ENCODE peak calls at places on chromosome 6, in six cellular contexts. R is right lobe of liver, A is HCT116, V is body of pancreas, C is OCI-LY7, N is uterus. Q is an unnamed sample. For H3K4me1, the result is how much of the 10 kb centered on the place peaks cover.

GRCh38 chr6:56101141-56101553 is 146.2 kb downstream of the COL21A1 start:
- DNase-seq in V (no peak), C (no peak), N (no peak), R (no peak), A (peak), Q (no peak)

GRCh38 chr6:63805808-63806572 is 170.4 kb downstream of the PHF3 start:
- DNase-seq in R (no peak), C (no peak), A (no peak), N (no peak), V (no peak), Q (no peak)

GRCh38 chr6:166592818-166593217 is 6.3 kb upstream of the RAMACL start:
- DNase-seq in V (no peak), A (no peak), N (no peak), R (no peak), C (no peak), Q (no peak)

GRCh38 chr6:52155791-52156576 is 30.2 kb upstream of the IL17A start:
- DNase-seq in N (no peak), V (no peak), A (no peak), C (peak), R (no peak), Q (no peak)

GRCh38 chr6:44043036-44043478 is 84.2 kb downstream of the MRPL14 start:
- DNase-seq in C (no peak), R (peak), N (no peak), V (no peak), A (no peak), Q (no peak)

GRCh38 chr6:144749263-144749662 is 464.1 kb downstream of the UTRN start:
- DNase-seq in C (no peak), R (no peak), N (no peak), V (no peak), A (no peak), Q (no peak)

GRCh38 chr6:163815796-163816195 is 401.3 kb downstream of the QKI start:
- DNase-seq in A (no peak), V (no peak), N (no peak), C (no peak), R (no peak), Q (no peak)

GRCh38 chr6:36679043-36679821 is 718 bp downstream of the CDKN1A start:
- DNase-seq in C (no peak), R (peak), V (peak), N (peak), A (no peak), Q (no peak)

GRCh38 chr6:156438519-156438918 is 338.7 kb upstream of the ARID1B start:
- DNase-seq in R (no peak), N (no peak), C (no peak), A (no peak), V (no peak), Q (no peak)

GRCh38 chr6:104959453-104959858 is 2.5 kb downstream of the LIN28B start:
- DNase-seq in N (no peak), V (no peak), R (no peak), C (no peak), A (no peak), Q (no peak)

GRCh38 chr6:14059791-14060436 is 57.7 kb upstream of the CD83 start:
- DNase-seq in A (no peak), C (no peak), V (peak), R (peak), N (no peak), Q (no peak)

GRCh38 chr6:5084192-5084786 is 852 bp upstream of the PPP1R3G start:
- DNase-seq in R (peak), C (no peak), A (no peak), N (peak), V (no peak), Q (no peak)

GRCh38 chr6:32945106-32945761 is 4.4 kb upstream of the HLA-DMB start:
- DNase-seq in R (no peak), A (no peak), C (peak), N (no peak), V (no peak), Q (no peak)

GRCh38 chr6:6942826-6943225 is 164.9 kb upstream of the RREB1 start:
- DNase-seq in C (no peak), N (no peak), R (no peak), V (no peak), A (no peak), Q (no peak)

GRCh38 chr6:34543421-34543820 is 12.7 kb downstream of the SPDEF start:
- DNase-seq in R (no peak), V (no peak), N (no peak), C (no peak), A (no peak), Q (no peak)

GRCh38 chr6:4113623-4114022 is 21.8 kb downstream of the ECI2 start:
- DNase-seq in R (no peak), A (no peak), N (no peak), V (no peak), C (no peak), Q (no peak)

GRCh38 chr6:4776493-4776966 is 326 bp downstream of the CDYL start:
- DNase-seq in N (no peak), V (no peak), R (no peak), C (peak), A (no peak), Q (peak)

GRCh38 chr6:131379951-131380350 is 193.1 kb upstream of the ARG1 start:
- DNase-seq in C (no peak), N (no peak), A (no peak), V (no peak), R (no peak), Q (no peak)

GRCh38 chr6:169170583-169170955 is 83.1 kb downstream of the THBS2 start:
- DNase-seq in C (no peak), A (no peak), R (no peak), N (no peak), V (no peak), Q (no peak)

GRCh38 chr6:30150151-30150550 is 10.9 kb downstream of the TRIM10 start:
- DNase-seq in C (no peak), R (no peak), V (no peak), A (no peak), N (no peak), Q (no peak)

GRCh38 chr6:44245912-44246662 is 814 bp upstream of the HSP90AB1 start:
- DNase-seq in N (peak), A (peak), C (peak), V (peak), R (peak), Q (peak)

GRCh38 chr6:94727710-94728109 is 849.6 kb upstream of the MANEA start:
- DNase-seq in C (no peak), R (no peak), N (no peak), V (no peak), A (no peak), Q (no peak)

GRCh38 chr6:68976260-68976659 is 341.2 kb downstream of the ADGRB3 start:
- DNase-seq in V (no peak), R (no peak), A (no peak), C (no peak), N (no peak), Q (no peak)

GRCh38 chr6:150528648-150529285 is 70.9 kb upstream of the PLEKHG1 start:
- DNase-seq in C (no peak), V (no peak), R (peak), N (peak), A (no peak), Q (no peak)

GRCh38 chr6:87391334-87391733 is 16.4 kb upstream of the CFAP206 start:
- DNase-seq in R (no peak), C (peak), V (no peak), N (no peak), A (peak), Q (no peak)

GRCh38 chr6:119620846-119621570 is 271.4 kb upstream of the MAN1A1 start:
- DNase-seq in R (no peak), V (no peak), C (no peak), A (peak), N (no peak), Q (no peak)

GRCh38 chr6:42960243-42961019 is at the start of gene GNMT:
- DNase-seq in V (peak), A (no peak), R (peak), N (peak), C (no peak), Q (peak)

GRCh38 chr6:35776364-35777215 is at the start of gene CLPSL2:
- DNase-seq in N (no peak), R (no peak), A (no peak), V (peak), C (no peak), Q (no peak)

GRCh38 chr6:122789078-122789861 is at the start of gene SMPDL3A:
- DNase-seq in A (peak), N (peak), C (no peak), R (peak), V (peak), Q (no peak)

GRCh38 chr6:129672883-129673631 is 36.9 kb downstream of the ARHGAP18 start:
- DNase-seq in R (no peak), C (no peak), V (no peak), A (peak), N (no peak), Q (peak)
- H3K4me1 ChIP-seq in R (under half), C (under half), V (under half), A (half or more), N (under half), Q (under half)

GRCh38 chr6:50714487-50715379 is 1.4 kb downstream of the TFAP2D start:
- DNase-seq in R (no peak), N (no peak), C (no peak), V (no peak), A (no peak), Q (no peak)
- H3K4me1 ChIP-seq in R (under half), N (under half), C (under half), V (under half), A (under half), Q (under half)

GRCh38 chr6:149060300-149060984 is 257.1 kb upstream of the TAB2 start:
- DNase-seq in C (peak), V (no peak), R (no peak), N (no peak), A (no peak), Q (peak)
- H3K4me1 ChIP-seq in C (under half), V (half or more), R (under half), N (under half), A (under half), Q (under half)

GRCh38 chr6:15408008-15408407 is 162.1 kb downstream of the JARID2 start:
- DNase-seq in C (no peak), N (no peak), R (no peak), V (no peak), A (no peak), Q (no peak)

GRCh38 chr6:15410126-15410391 is 164.2 kb downstream of the JARID2 start:
- DNase-seq in R (no peak), N (no peak), A (no peak), C (no peak), V (no peak), Q (no peak)

GRCh38 chr6:15410752-15411151 is 164.9 kb downstream of the JARID2 start:
- DNase-seq in C (no peak), N (no peak), R (no peak), A (no peak), V (no peak), Q (no peak)

GRCh38 chr6:15408758-15409157 is 162.9 kb downstream of the JARID2 start:
- DNase-seq in C (no peak), N (no peak), R (no peak), V (no peak), A (no peak), Q (no peak)

DNA sequence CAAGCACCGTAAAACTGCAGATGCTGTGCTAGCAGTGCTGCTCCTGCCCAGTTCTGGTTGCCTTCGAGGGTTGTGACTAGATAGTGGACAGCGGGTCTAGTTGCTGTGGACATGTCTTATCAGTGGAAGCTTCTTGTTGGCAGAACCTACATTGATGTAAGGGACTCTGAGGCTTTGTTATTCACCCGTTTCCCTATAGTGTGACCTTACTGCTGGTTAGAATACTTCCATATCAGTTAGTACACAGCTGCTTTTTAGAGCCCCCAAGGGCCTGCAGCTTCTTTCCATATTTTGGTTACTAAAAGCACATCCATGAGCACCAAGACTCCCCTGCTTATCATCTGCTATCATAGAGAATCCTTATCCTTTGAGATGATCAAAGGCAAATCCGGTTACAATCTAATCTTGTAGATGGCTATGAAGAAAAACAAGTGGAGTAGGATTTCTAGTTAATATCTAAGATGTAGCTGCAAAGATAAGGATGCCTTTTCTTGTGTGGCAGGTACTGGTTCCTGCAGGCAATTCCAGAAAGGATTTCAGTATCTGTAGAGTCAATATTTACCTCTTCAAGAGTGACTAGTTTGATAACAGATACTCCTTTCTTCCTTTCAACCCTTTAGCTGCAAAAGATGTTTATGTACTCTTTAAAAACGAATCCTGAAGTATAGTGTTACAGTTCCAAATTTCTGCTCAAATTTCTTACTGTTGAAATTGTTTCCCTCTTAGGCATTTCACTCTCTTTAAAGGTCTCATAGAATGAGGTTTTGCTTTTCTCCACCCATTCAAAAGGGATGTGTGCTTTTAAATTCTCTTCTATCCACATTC is 163.6 kb downstream of the JARID2 start:
- DNase-seq in A (no peak), R (no peak), C (no peak), N (no peak), V (no peak), Q (no peak)
- H3K4me1 ChIP-seq in A (under half), R (under half), C (under half), N (under half), V (under half), Q (under half)

GRCh38 chr6:16739329-16739801 is 21.9 kb downstream of the ATXN1 start:
- DNase-seq in A (no peak), V (no peak), R (no peak), N (no peak), C (no peak), Q (no peak)
- H3K4me1 ChIP-seq in A (under half), V (under half), R (under half), N (under half), C (under half), Q (half or more)

DNA sequence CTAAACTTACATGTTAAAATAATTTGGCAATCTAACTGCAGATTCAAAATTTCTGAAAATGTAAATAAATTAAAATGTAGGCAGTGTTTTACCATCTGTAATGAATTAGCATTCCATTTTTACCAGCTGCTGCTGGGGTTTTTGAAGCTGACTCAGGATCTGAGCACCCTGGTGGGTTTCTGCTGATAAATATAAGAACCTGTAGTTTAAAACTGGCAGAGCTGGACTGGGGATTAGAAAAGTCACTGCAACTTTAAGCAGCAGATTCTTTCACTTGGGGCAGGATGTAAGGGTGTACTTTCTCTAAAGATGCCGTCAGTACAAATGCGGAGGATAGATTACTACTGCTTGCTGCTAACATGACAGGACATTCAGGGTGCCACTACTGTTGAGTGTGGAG is 341.8 kb downstream of the CDKAL1 start:
- DNase-seq in N (no peak), V (no peak), R (no peak), C (no peak), A (no peak), Q (no peak)
- H3K4me1 ChIP-seq in N (under half), V (under half), R (under half), C (under half), A (under half), Q (under half)

GRCh38 chr6:37830225-37830624 is 10.7 kb downstream of the ZFAND3 start:
- DNase-seq in R (no peak), V (no peak), C (peak), A (no peak), N (no peak), Q (no peak)
- H3K4me1 ChIP-seq in R (under half), V (under half), C (under half), A (under half), N (under half), Q (under half)

GRCh38 chr6:141418076-141418475 is 714.6 kb upstream of the GJE1 start:
- DNase-seq in N (no peak), C (no peak), R (no peak), A (no peak), V (no peak), Q (no peak)
- H3K4me1 ChIP-seq in N (under half), C (under half), R (under half), A (under half), V (under half), Q (under half)

Q was measured in CD4-positive, alpha-beta memory T cell.